ENCODE peak calls at places on chromosome 4, in seven cellular contexts. One of them, this sample, is unnamed.

GRCh38 chr4:185096032-185096653 is 46.9 kb upstream of the SLC25A4 start:
- DNase-seq in effector memory CD4-positive, alpha-beta T cell: no peak
- DNase-seq in AG04450: no peak
- DNase-seq in activated T-cell treated with anti-CD3 and anti-CD28 coated beads for 1 hour: no peak
- DNase-seq in NAMALWA: peak
- DNase-seq in A549: peak
- DNase-seq in T-helper 1 cell: no peak
- DNase-seq in this sample: peak

GRCh38 chr4:113574636-113575103 is 186.9 kb downstream of the CAMK2D start:
- DNase-seq in effector memory CD4-positive, alpha-beta T cell: no peak
- DNase-seq in AG04450: peak
- DNase-seq in activated T-cell treated with anti-CD3 and anti-CD28 coated beads for 1 hour: no peak
- DNase-seq in NAMALWA: peak
- DNase-seq in A549: no peak
- DNase-seq in T-helper 1 cell: no peak
- DNase-seq in this sample: no peak

GRCh38 chr4:86521373-86521969 is 72.6 kb upstream of the PTPN13 start:
- DNase-seq in effector memory CD4-positive, alpha-beta T cell: no peak
- DNase-seq in AG04450: no peak
- DNase-seq in activated T-cell treated with anti-CD3 and anti-CD28 coated beads for 1 hour: no peak
- DNase-seq in NAMALWA: no peak
- DNase-seq in A549: no peak
- DNase-seq in T-helper 1 cell: no peak
- DNase-seq in this sample: no peak

GRCh38 chr4:94158883-94159282 is 48.8 kb upstream of the SMARCAD1 start:
- DNase-seq in effector memory CD4-positive, alpha-beta T cell: no peak
- DNase-seq in AG04450: no peak
- DNase-seq in activated T-cell treated with anti-CD3 and anti-CD28 coated beads for 1 hour: no peak
- DNase-seq in NAMALWA: no peak
- DNase-seq in A549: no peak
- DNase-seq in T-helper 1 cell: no peak
- DNase-seq in this sample: no peak

GRCh38 chr4:85177092-85177491 is 210.6 kb upstream of the WDFY3 start:
- DNase-seq in effector memory CD4-positive, alpha-beta T cell: no peak
- DNase-seq in AG04450: no peak
- DNase-seq in activated T-cell treated with anti-CD3 and anti-CD28 coated beads for 1 hour: no peak
- DNase-seq in NAMALWA: no peak
- DNase-seq in A549: no peak
- DNase-seq in T-helper 1 cell: no peak
- DNase-seq in this sample: no peak

GRCh38 chr4:7803992-7804758 is 135.5 kb downstream of the AFAP1 start:
- DNase-seq in effector memory CD4-positive, alpha-beta T cell: peak
- DNase-seq in AG04450: no peak
- DNase-seq in activated T-cell treated with anti-CD3 and anti-CD28 coated beads for 1 hour: peak
- DNase-seq in NAMALWA: peak
- DNase-seq in A549: peak
- DNase-seq in T-helper 1 cell: peak
- DNase-seq in this sample: peak

GRCh38 chr4:1208970-1209704 is 36.8 kb upstream of the SPON2 start:
- DNase-seq in effector memory CD4-positive, alpha-beta T cell: no peak
- DNase-seq in AG04450: no peak
- DNase-seq in activated T-cell treated with anti-CD3 and anti-CD28 coated beads for 1 hour: no peak
- DNase-seq in NAMALWA: no peak
- DNase-seq in A549: no peak
- DNase-seq in T-helper 1 cell: no peak
- DNase-seq in this sample: no peak

GRCh38 chr4:112279025-112279881 is 6.5 kb downstream of the TIFA start:
- DNase-seq in effector memory CD4-positive, alpha-beta T cell: no peak
- DNase-seq in AG04450: no peak
- DNase-seq in activated T-cell treated with anti-CD3 and anti-CD28 coated beads for 1 hour: no peak
- DNase-seq in NAMALWA: peak
- DNase-seq in A549: no peak
- DNase-seq in T-helper 1 cell: no peak
- DNase-seq in this sample: no peak

GRCh38 chr4:152021788-152022438 is 261.1 kb upstream of the GATB start:
- DNase-seq in effector memory CD4-positive, alpha-beta T cell: no peak
- DNase-seq in AG04450: no peak
- DNase-seq in activated T-cell treated with anti-CD3 and anti-CD28 coated beads for 1 hour: no peak
- DNase-seq in NAMALWA: no peak
- DNase-seq in A549: no peak
- DNase-seq in T-helper 1 cell: no peak
- DNase-seq in this sample: no peak

GRCh38 chr4:185424905-185425599 is 712 bp downstream of the UFSP2 start:
- DNase-seq in effector memory CD4-positive, alpha-beta T cell: no peak
- DNase-seq in AG04450: no peak
- DNase-seq in activated T-cell treated with anti-CD3 and anti-CD28 coated beads for 1 hour: no peak
- DNase-seq in NAMALWA: peak
- DNase-seq in A549: no peak
- DNase-seq in T-helper 1 cell: no peak
- DNase-seq in this sample: no peak

This sample was measured in Caco-2.